ENCODE peak calls at places on chromosomes 11 and 22, in five cellular contexts. One of them, this sample, is unnamed.

GRCh38 chr11:801097-801780 is 3.2 kb upstream of the SLC25A22 start:
- DNase-seq in dorsolateral prefrontal cortex: no peak
- DNase-seq in cardiac muscle cell: no peak
- DNase-seq in brain microvascular endothelial cell: no peak
- DNase-seq in A549: no peak
- DNase-seq in this sample: no peak

GRCh38 chr11:132972565-132972964 is 559.7 kb downstream of the OPCML start:
- DNase-seq in cardiac muscle cell: no peak
- DNase-seq in A549: no peak
- DNase-seq in dorsolateral prefrontal cortex: peak
- DNase-seq in brain microvascular endothelial cell: no peak
- DNase-seq in this sample: no peak

GRCh38 chr11:9170450-9170849 is 79.1 kb upstream of the SCUBE2 start:
- DNase-seq in cardiac muscle cell: no peak
- DNase-seq in brain microvascular endothelial cell: peak
- DNase-seq in A549: no peak
- DNase-seq in dorsolateral prefrontal cortex: no peak
- DNase-seq in this sample: no peak

GRCh38 chr22:28360846-28361424 is 318.7 kb downstream of the TTC28 start:
- DNase-seq in dorsolateral prefrontal cortex: no peak
- DNase-seq in A549: no peak
- DNase-seq in cardiac muscle cell: no peak
- DNase-seq in brain microvascular endothelial cell: no peak
- DNase-seq in this sample: no peak

GRCh38 chr11:57615308-57615707 is 17.8 kb downstream of the SERPING1 start:
- DNase-seq in A549: no peak
- DNase-seq in cardiac muscle cell: no peak
- DNase-seq in dorsolateral prefrontal cortex: no peak
- DNase-seq in brain microvascular endothelial cell: no peak
- DNase-seq in this sample: no peak

GRCh38 chr11:106989056-106989455 is 29.2 kb downstream of the GUCY1A2 start:
- DNase-seq in dorsolateral prefrontal cortex: no peak
- DNase-seq in brain microvascular endothelial cell: no peak
- DNase-seq in A549: no peak
- DNase-seq in cardiac muscle cell: no peak
- DNase-seq in this sample: no peak

GRCh38 chr11:1855886-1856265 is 3.0 kb downstream of the LSP1 start:
- DNase-seq in brain microvascular endothelial cell: no peak
- DNase-seq in A549: no peak
- DNase-seq in dorsolateral prefrontal cortex: no peak
- DNase-seq in cardiac muscle cell: no peak
- DNase-seq in this sample: no peak

GRCh38 chr11:36002196-36002595 is 58.3 kb downstream of the LDLRAD3 start:
- DNase-seq in brain microvascular endothelial cell: no peak
- DNase-seq in cardiac muscle cell: no peak
- DNase-seq in dorsolateral prefrontal cortex: peak
- DNase-seq in A549: no peak
- DNase-seq in this sample: no peak

GRCh38 chr11:101035872-101036271 is 93.7 kb downstream of the PGR start:
- DNase-seq in cardiac muscle cell: no peak
- DNase-seq in A549: no peak
- DNase-seq in brain microvascular endothelial cell: no peak
- DNase-seq in dorsolateral prefrontal cortex: no peak
- DNase-seq in this sample: no peak

GRCh38 chr11:3230636-3231549 is 1.3 kb downstream of the MRGPRE start:
- DNase-seq in cardiac muscle cell: no peak
- DNase-seq in A549: no peak
- DNase-seq in brain microvascular endothelial cell: no peak
- DNase-seq in dorsolateral prefrontal cortex: no peak
- DNase-seq in this sample: no peak

GRCh38 chr22:42717197-42717967 is 3.3 kb downstream of the A4GALT start:
- DNase-seq in cardiac muscle cell: peak
- DNase-seq in brain microvascular endothelial cell: no peak
- DNase-seq in dorsolateral prefrontal cortex: no peak
- DNase-seq in A549: no peak
- DNase-seq in this sample: peak

GRCh38 chr11:40401132-40401853 is 1058.2 kb downstream of the LRRC4C start:
- DNase-seq in A549: no peak
- DNase-seq in dorsolateral prefrontal cortex: no peak
- DNase-seq in brain microvascular endothelial cell: no peak
- DNase-seq in cardiac muscle cell: no peak
- DNase-seq in this sample: no peak

GRCh38 chr11:3905080-3905953 is 49.9 kb downstream of the STIM1 start:
- DNase-seq in brain microvascular endothelial cell: peak
- DNase-seq in A549: peak
- DNase-seq in dorsolateral prefrontal cortex: no peak
- DNase-seq in cardiac muscle cell: no peak
- DNase-seq in this sample: peak

GRCh38 chr11:10426475-10426874 is 28.6 kb upstream of the AMPD3 start:
- DNase-seq in brain microvascular endothelial cell: no peak
- DNase-seq in A549: no peak
- DNase-seq in dorsolateral prefrontal cortex: no peak
- DNase-seq in cardiac muscle cell: no peak
- DNase-seq in this sample: peak

GRCh38 chr11:46279393-46280099 is 2.1 kb downstream of the CREB3L1 start:
- DNase-seq in brain microvascular endothelial cell: peak
- DNase-seq in dorsolateral prefrontal cortex: peak
- DNase-seq in cardiac muscle cell: no peak
- DNase-seq in A549: no peak
- DNase-seq in this sample: no peak

GRCh38 chr11:2300290-2300935 is 1.3 kb downstream of the C11orf21 start:
- DNase-seq in dorsolateral prefrontal cortex: no peak
- DNase-seq in brain microvascular endothelial cell: no peak
- DNase-seq in A549: no peak
- DNase-seq in cardiac muscle cell: no peak
- DNase-seq in this sample: no peak

GRCh38 chr11:119696378-119697157 is 32.4 kb downstream of the NECTIN1 start:
- DNase-seq in cardiac muscle cell: no peak
- DNase-seq in A549: no peak
- DNase-seq in brain microvascular endothelial cell: no peak
- DNase-seq in dorsolateral prefrontal cortex: no peak
- DNase-seq in this sample: peak

GRCh38 chr22:32204856-32205722 is at the start of gene RFPL2:
- DNase-seq in dorsolateral prefrontal cortex: peak
- DNase-seq in brain microvascular endothelial cell: peak
- DNase-seq in cardiac muscle cell: peak
- DNase-seq in A549: peak
- DNase-seq in this sample: peak

GRCh38 chr11:92978226-92979111 is 9.0 kb downstream of the MTNR1B start:
- DNase-seq in dorsolateral prefrontal cortex: peak
- DNase-seq in cardiac muscle cell: no peak
- DNase-seq in brain microvascular endothelial cell: no peak
- DNase-seq in A549: no peak
- DNase-seq in this sample: peak

GRCh38 chr11:110053848-110054414 is 39.3 kb upstream of the ZC3H12C start:
- DNase-seq in dorsolateral prefrontal cortex: no peak
- DNase-seq in brain microvascular endothelial cell: no peak
- DNase-seq in cardiac muscle cell: no peak
- DNase-seq in A549: no peak
- DNase-seq in this sample: no peak

GRCh38 chr11:47904048-47904447 is 55.9 kb upstream of the NUP160 start:
- DNase-seq in dorsolateral prefrontal cortex: no peak
- DNase-seq in brain microvascular endothelial cell: no peak
- DNase-seq in cardiac muscle cell: no peak
- DNase-seq in A549: no peak
- DNase-seq in this sample: no peak

GRCh38 chr11:85525711-85526110 is 101.4 kb downstream of the DLG2 start:
- DNase-seq in A549: no peak
- DNase-seq in cardiac muscle cell: no peak
- DNase-seq in brain microvascular endothelial cell: no peak
- DNase-seq in dorsolateral prefrontal cortex: no peak
- DNase-seq in this sample: no peak

GRCh38 chr11:14969922-14970323 is 2.2 kb downstream of the CALCA start:
- DNase-seq in cardiac muscle cell: peak
- DNase-seq in A549: no peak
- DNase-seq in brain microvascular endothelial cell: peak
- DNase-seq in dorsolateral prefrontal cortex: no peak
- DNase-seq in this sample: no peak

GRCh38 chr22:47811971-47812370 is 1049.5 kb downstream of the TBC1D22A start:
- DNase-seq in dorsolateral prefrontal cortex: no peak
- DNase-seq in brain microvascular endothelial cell: no peak
- DNase-seq in cardiac muscle cell: no peak
- DNase-seq in A549: no peak
- DNase-seq in this sample: no peak

GRCh38 chr11:68213555-68214172 is 568 bp upstream of the KMT5B start:
- DNase-seq in cardiac muscle cell: peak
- DNase-seq in A549: peak
- DNase-seq in brain microvascular endothelial cell: peak
- DNase-seq in dorsolateral prefrontal cortex: peak
- DNase-seq in this sample: peak

GRCh38 chr11:31788066-31788465 is 23.1 kb downstream of the PAX6 start:
- DNase-seq in brain microvascular endothelial cell: no peak
- DNase-seq in cardiac muscle cell: no peak
- DNase-seq in A549: no peak
- DNase-seq in dorsolateral prefrontal cortex: no peak
- DNase-seq in this sample: no peak

GRCh38 chr11:126385991-126386728 is 30.7 kb downstream of the ST3GAL4 start:
- DNase-seq in dorsolateral prefrontal cortex: no peak
- DNase-seq in A549: no peak
- DNase-seq in brain microvascular endothelial cell: no peak
- DNase-seq in cardiac muscle cell: no peak
- DNase-seq in this sample: no peak

GRCh38 chr11:68961245-68961644 is 19.5 kb downstream of the MRGPRD start:
- DNase-seq in dorsolateral prefrontal cortex: no peak
- DNase-seq in cardiac muscle cell: no peak
- DNase-seq in A549: no peak
- DNase-seq in brain microvascular endothelial cell: no peak
- DNase-seq in this sample: no peak

GRCh38 chr11:69201764-69202370 is 46.1 kb downstream of the SMIM38 start:
- DNase-seq in dorsolateral prefrontal cortex: no peak
- DNase-seq in brain microvascular endothelial cell: no peak
- DNase-seq in A549: no peak
- DNase-seq in cardiac muscle cell: no peak
- DNase-seq in this sample: no peak

DNA sequence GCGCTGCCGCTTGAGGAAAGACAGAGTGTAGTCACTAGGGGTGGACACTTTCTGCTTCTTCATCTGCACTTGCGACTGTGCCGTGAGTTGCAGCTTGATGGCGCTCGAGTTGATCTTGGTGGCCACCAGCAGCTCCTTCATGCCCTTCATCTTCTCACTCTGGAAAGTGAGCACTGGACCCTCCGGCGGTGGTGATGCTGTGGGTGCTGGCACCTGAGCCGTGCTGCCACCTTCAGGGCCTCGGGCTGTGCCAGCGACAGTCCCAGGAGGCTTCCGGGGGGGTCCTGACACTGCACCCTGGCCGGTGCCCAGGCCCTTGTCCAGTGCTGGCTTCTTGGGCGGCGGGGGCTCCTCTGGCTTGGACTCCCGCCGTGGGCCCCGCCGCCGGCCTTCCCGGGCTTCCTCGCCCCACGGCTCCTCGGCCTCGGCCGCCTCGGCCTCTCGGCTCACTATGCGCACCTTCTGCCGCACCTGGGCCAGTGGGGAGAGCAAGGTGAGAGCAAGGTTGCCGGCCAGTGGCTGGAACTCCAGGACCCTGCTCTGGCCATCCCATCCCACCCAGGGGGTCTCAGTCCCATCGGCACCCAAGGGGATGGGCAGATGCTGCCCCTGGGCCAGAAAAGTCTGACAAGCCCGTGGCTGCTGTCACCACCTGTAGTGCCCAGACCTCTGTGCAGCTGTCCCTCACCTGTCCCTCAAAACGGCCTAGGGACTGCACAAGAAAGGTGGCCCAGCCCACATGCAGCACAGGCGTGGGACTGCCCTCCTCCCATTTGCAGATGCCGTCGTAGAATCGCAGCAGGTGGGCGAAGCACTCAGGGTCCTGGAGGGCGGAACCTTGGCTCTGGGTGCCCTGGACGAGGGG is 1.6 kb upstream of the MAP4K2 start:
- DNase-seq in brain microvascular endothelial cell: no peak
- DNase-seq in A549: no peak
- DNase-seq in dorsolateral prefrontal cortex: no peak
- DNase-seq in cardiac muscle cell: no peak
- DNase-seq in this sample: no peak
- TF ChIP-seq CTCF in brain microvascular endothelial cell: no peak
- TF ChIP-seq CTCF in A549: no peak
- TF ChIP-seq CTCF in dorsolateral prefrontal cortex: no peak
- TF ChIP-seq CTCF in cardiac muscle cell: no peak
- TF ChIP-seq CTCF in this sample: no peak

GRCh38 chr11:32827276-32827675 is 2.5 kb upstream of the PRRG4 start:
- DNase-seq in A549: no peak
- DNase-seq in dorsolateral prefrontal cortex: no peak
- DNase-seq in cardiac muscle cell: no peak
- DNase-seq in brain microvascular endothelial cell: no peak
- DNase-seq in this sample: no peak

GRCh38 chr11:32830796-32831195 is 1.1 kb downstream of the PRRG4 start:
- DNase-seq in cardiac muscle cell: no peak
- DNase-seq in A549: no peak
- DNase-seq in brain microvascular endothelial cell: no peak
- DNase-seq in dorsolateral prefrontal cortex: no peak
- DNase-seq in this sample: peak

GRCh38 chr11:32829680-32830412 is at the start of gene PRRG4:
- DNase-seq in dorsolateral prefrontal cortex: peak
- DNase-seq in A549: no peak
- DNase-seq in brain microvascular endothelial cell: no peak
- DNase-seq in cardiac muscle cell: peak
- DNase-seq in this sample: peak

GRCh38 chr11:32830413-32830738 is 649 bp downstream of the PRRG4 start:
- DNase-seq in brain microvascular endothelial cell: no peak
- DNase-seq in cardiac muscle cell: no peak
- DNase-seq in dorsolateral prefrontal cortex: no peak
- DNase-seq in A549: no peak
- DNase-seq in this sample: peak

GRCh38 chr11:32829157-32829679 is 509 bp upstream of the PRRG4 start:
- DNase-seq in cardiac muscle cell: no peak
- DNase-seq in dorsolateral prefrontal cortex: no peak
- DNase-seq in brain microvascular endothelial cell: peak
- DNase-seq in A549: no peak
- DNase-seq in this sample: peak
- H3K4me3 ChIP-seq in cardiac muscle cell: peak
- H3K4me3 ChIP-seq in dorsolateral prefrontal cortex: peak
- H3K4me3 ChIP-seq in brain microvascular endothelial cell: peak
- H3K4me3 ChIP-seq in A549: peak
- H3K4me3 ChIP-seq in this sample: peak

GRCh38 chr11:102306817-102307814 is 10.2 kb upstream of the BIRC3 start:
- DNase-seq in cardiac muscle cell: no peak
- DNase-seq in brain microvascular endothelial cell: no peak
- DNase-seq in A549: no peak
- DNase-seq in dorsolateral prefrontal cortex: no peak
- DNase-seq in this sample: no peak
- H3K27ac ChIP-seq in cardiac muscle cell: no peak
- H3K27ac ChIP-seq in brain microvascular endothelial cell: no peak
- H3K27ac ChIP-seq in A549: peak
- H3K27ac ChIP-seq in dorsolateral prefrontal cortex: no peak
- H3K27ac ChIP-seq in this sample: peak

DNA sequence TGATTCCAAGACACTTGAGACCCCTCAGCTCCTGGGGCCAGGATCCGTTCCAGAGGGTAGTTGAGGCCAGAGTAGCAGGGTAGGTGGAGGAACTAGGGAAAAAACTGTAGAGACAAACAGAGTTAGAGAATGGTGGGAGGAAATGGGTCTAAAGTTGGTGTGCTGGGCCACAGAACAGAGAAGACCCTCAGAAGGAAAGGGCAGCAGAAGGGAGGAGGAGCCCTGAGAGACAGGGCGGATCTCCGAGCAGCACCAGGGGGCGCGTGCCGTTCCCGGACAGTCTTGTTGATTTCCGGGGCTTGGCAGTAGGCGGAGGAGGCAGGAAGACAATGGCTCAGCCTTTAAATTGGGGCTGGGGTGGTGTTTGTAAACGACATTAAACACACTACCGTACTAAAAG is 2.4 kb upstream of the CECR2 start:
- DNase-seq in brain microvascular endothelial cell: no peak
- DNase-seq in cardiac muscle cell: peak
- DNase-seq in A549: peak
- DNase-seq in dorsolateral prefrontal cortex: peak
- DNase-seq in this sample: no peak
- TF ChIP-seq CTCF in brain microvascular endothelial cell: peak
- TF ChIP-seq CTCF in cardiac muscle cell: peak
- TF ChIP-seq CTCF in A549: no peak
- TF ChIP-seq CTCF in dorsolateral prefrontal cortex: peak
- TF ChIP-seq CTCF in this sample: no peak